ENCODE peak calls at places on chromosomes 5 and 9, in nine cellular contexts. Y is heart right ventricle, S is SK-N-SH, P is A549, B is OCI-LY7, R is esophagus squamous epithelium, V is SJSA1, L is thyroid gland, E is K562. C is an unnamed sample.
A peak's percentile ranks its signal among the peaks of the same experiment; 100 is the strongest.

GRCh38 chr5:59069438-59070079 is 486.7 kb downstream of the RAB3C start:
- DNase-seq in E (no peak), B (no peak), P (peak; percentile 96), R (no peak), S (no peak), V (peak; percentile 14), L (no peak), Y (peak; percentile 37), C (peak; percentile 96)

GRCh38 chr5:53008751-53009150 is 19.6 kb downstream of the ITGA2 start:
- DNase-seq in E (no peak), R (no peak), S (no peak), B (no peak), L (no peak), V (no peak), P (peak; percentile 33), Y (no peak), C (no peak)

GRCh38 chr5:135239461-135240282 is 159.4 kb downstream of the MACROH2A1 start:
- DNase-seq in R (no peak), B (no peak), L (peak; percentile 60), V (no peak), S (no peak), Y (no peak), P (no peak), E (no peak), C (no peak)

GRCh38 chr5:108615216-108615615 is 132.5 kb upstream of the FER start:
- DNase-seq in E (no peak), L (no peak), V (no peak), Y (no peak), R (no peak), S (no peak), B (no peak), P (no peak), C (peak; percentile 35)

GRCh38 chr9:127021664-127022337 is 100.6 kb downstream of the ANGPTL2 start:
- DNase-seq in R (no peak), E (peak; percentile 18), Y (peak; percentile 91), P (no peak), S (peak; percentile 79), B (no peak), L (peak; percentile 65), V (peak; percentile 25), C (peak; percentile 73)

GRCh38 chr9:93206576-93207155 is 22.7 kb downstream of the WNK2 start:
- DNase-seq in S (no peak), P (no peak), L (no peak), E (no peak), Y (no peak), R (no peak), B (no peak), V (no peak), C (no peak)

GRCh38 chr9:126830827-126831226 is 26.0 kb downstream of the ZBTB43 start:
- DNase-seq in S (no peak), V (no peak), L (no peak), P (no peak), Y (no peak), B (no peak), R (no peak), E (no peak), C (no peak)

GRCh38 chr5:135371738-135372232 is 27.2 kb downstream of the MACROH2A1 start:
- DNase-seq in R (no peak), P (peak; percentile 24), S (no peak), V (no peak), L (no peak), Y (no peak), B (no peak), E (no peak), C (no peak)

GRCh38 chr9:22383720-22384119 is 62.9 kb upstream of the DMRTA1 start:
- DNase-seq in P (no peak), Y (no peak), L (no peak), R (no peak), B (no peak), E (no peak), V (no peak), S (no peak), C (no peak)

GRCh38 chr5:36689225-36689624 is 82.8 kb downstream of the SLC1A3 start:
- DNase-seq in P (no peak), L (no peak), E (no peak), B (no peak), V (peak; percentile 92), Y (no peak), R (no peak), S (no peak), C (no peak)

GRCh38 chr5:31854181-31854624 is 215.3 kb downstream of the PDZD2 start:
- DNase-seq in S (no peak), Y (peak; percentile 46), L (peak; percentile 5), B (no peak), V (peak; percentile 2), E (no peak), R (no peak), P (no peak), C (peak; percentile 59)

GRCh38 chr5:164722702-164723101 is 1217.3 kb downstream of the MAT2B start:
- DNase-seq in L (no peak), P (no peak), S (no peak), E (no peak), B (no peak), Y (no peak), R (no peak), V (no peak), C (no peak)

GRCh38 chr5:73792687-73793320 is 166.8 kb downstream of the ARHGEF28 start:
- DNase-seq in P (peak; percentile 81), E (peak; percentile 56), S (peak; percentile 67), V (peak; percentile 65), B (peak; percentile 60), L (peak; percentile 78), Y (peak; percentile 73), R (no peak), C (peak; percentile 69)

GRCh38 chr9:115118471-115119156 is 657 bp upstream of the TNC start:
- DNase-seq in L (peak; percentile 33), B (no peak), R (no peak), Y (peak; percentile 21), E (no peak), S (peak; percentile 75), V (peak; percentile 82), P (peak; percentile 44), C (peak; percentile 82)

GRCh38 chr9:82940386-82940785 is 122.6 kb downstream of the RASEF start:
- DNase-seq in E (no peak), Y (no peak), L (peak; percentile 31), P (no peak), R (no peak), V (no peak), S (no peak), B (no peak), C (no peak)

GRCh38 chr5:2960309-2960708 is 208.8 kb upstream of the IRX2 start:
- DNase-seq in L (no peak), R (no peak), B (no peak), P (no peak), Y (no peak), S (no peak), E (no peak), V (no peak), C (no peak)

GRCh38 chr9:103545260-103545659 is 548.8 kb upstream of the SMC2 start:
- DNase-seq in V (no peak), L (no peak), Y (no peak), S (no peak), E (no peak), B (no peak), R (no peak), P (no peak), C (no peak)

GRCh38 chr9:95018099-95018927 is 291.8 kb downstream of the AOPEP start:
- DNase-seq in R (no peak), S (no peak), E (peak; percentile 48), L (peak; percentile 62), P (peak; percentile 87), V (peak; percentile 92), B (no peak), Y (peak; percentile 62), C (peak; percentile 55)

GRCh38 chr9:85118990-85119755 is 449.6 kb downstream of the NTRK2 start:
- DNase-seq in B (no peak), V (no peak), Y (no peak), R (no peak), E (no peak), S (no peak), P (peak; percentile 4), L (no peak), C (peak; percentile 4)

GRCh38 chr5:142846402-142846801 is 76.2 kb downstream of the ARHGAP26 start:
- DNase-seq in B (no peak), V (no peak), P (no peak), E (no peak), S (no peak), Y (no peak), L (no peak), R (no peak), C (no peak)

GRCh38 chr5:142845402-142845901 is 75.3 kb downstream of the ARHGAP26 start:
- DNase-seq in R (no peak), P (no peak), Y (no peak), V (peak; percentile 83), E (no peak), B (no peak), S (peak; percentile 45), L (peak; percentile 49), C (peak; percentile 44)

GRCh38 chr5:142847898-142848790 is 78.0 kb downstream of the ARHGAP26 start:
- DNase-seq in P (no peak), V (peak; percentile 98), B (no peak), S (no peak), Y (no peak), E (no peak), L (no peak), R (no peak), C (peak; percentile 38)

GRCh38 chr5:142844881-142845280 is 74.7 kb downstream of the ARHGAP26 start:
- DNase-seq in Y (no peak), L (no peak), S (no peak), E (no peak), R (no peak), V (no peak), B (no peak), P (no peak), C (no peak)

GRCh38 chr5:142845954-142846398 is 75.8 kb downstream of the ARHGAP26 start:
- DNase-seq in R (no peak), P (no peak), E (no peak), L (no peak), V (no peak), B (no peak), Y (no peak), S (no peak), C (no peak)
- H3K4me1 ChIP-seq in R (peaks cover 63% of the 10 kb centered on the region), P (peaks cover 20% of the 10 kb centered on the region), E (no peaks in the 10 kb centered on the region), L (peaks cover 19% of the 10 kb centered on the region), V (peaks cover 73% of the 10 kb centered on the region), B (no peaks in the 10 kb centered on the region), Y (peaks cover 65% of the 10 kb centered on the region), S (peaks cover 9% of the 10 kb centered on the region), C (peaks cover 26% of the 10 kb centered on the region)

GRCh38 chr5:174529925-174530681 is 194.3 kb upstream of the MSX2 start:
- DNase-seq in P (no peak), L (no peak), R (no peak), E (no peak), S (no peak), Y (no peak), B (no peak), V (no peak), C (no peak)
- H3K4me1 ChIP-seq in P (peaks cover 29% of the 10 kb centered on the region), L (no peaks in the 10 kb centered on the region), R (peaks cover 32% of the 10 kb centered on the region), E (no peaks in the 10 kb centered on the region), S (peaks cover 22% of the 10 kb centered on the region), Y (no peaks in the 10 kb centered on the region), B (no peaks in the 10 kb centered on the region), V (peaks cover 29% of the 10 kb centered on the region), C (peaks cover 18% of the 10 kb centered on the region)

GRCh38 chr9:134706522-134706921 is 64.9 kb downstream of the COL5A1 start:
- DNase-seq in P (no peak), L (no peak), E (no peak), S (no peak), B (no peak), V (no peak), Y (no peak), R (no peak), C (no peak)
- H3K4me1 ChIP-seq in P (peaks cover 4% of the 10 kb centered on the region), L (no peaks in the 10 kb centered on the region), E (no peaks in the 10 kb centered on the region), S (peaks cover 27% of the 10 kb centered on the region), B (no peaks in the 10 kb centered on the region), V (peaks cover 6% of the 10 kb centered on the region), Y (peaks cover 30% of the 10 kb centered on the region), R (peaks cover 85% of the 10 kb centered on the region), C (peaks cover 25% of the 10 kb centered on the region)

GRCh38 chr9:89739531-89740315 is 134.9 kb downstream of the GADD45G start:
- DNase-seq in E (no peak), Y (no peak), L (no peak), S (no peak), B (no peak), R (no peak), P (no peak), V (no peak), C (no peak)
- H3K4me1 ChIP-seq in E (no peaks in the 10 kb centered on the region), Y (no peaks in the 10 kb centered on the region), L (no peaks in the 10 kb centered on the region), S (no peaks in the 10 kb centered on the region), B (peaks cover 70% of the 10 kb centered on the region), R (no peaks in the 10 kb centered on the region), P (no peaks in the 10 kb centered on the region), V (no peaks in the 10 kb centered on the region), C (peaks cover 8% of the 10 kb centered on the region)